ENCODE peak calls at places on chromosomes 12 and 14, in nine cellular contexts. A, U, O, G, T, Q, P, W and Z are unnamed samples.

GRCh38 chr12:11561416-11561815 is 88.1 kb upstream of the ETV6 start:
- DNase-seq in A (no peak), O (no peak), G (no peak), T (no peak), Q (no peak), U (no peak), W (no peak), P (no peak), Z (no peak)

GRCh38 chr12:94207467-94208432 is 59.4 kb downstream of the PLXNC1 start:
- DNase-seq in U (no peak), G (no peak), P (peak; percentile 11), T (peak; percentile 70), A (peak; percentile 61), O (no peak), W (no peak), Q (no peak), Z (no peak)

GRCh38 chr12:22729898-22730443 is 105.0 kb downstream of the ETNK1 start:
- DNase-seq in A (peak; percentile 75), U (no peak), O (no peak), T (no peak), W (no peak), G (no peak), P (no peak), Q (no peak), Z (no peak)

GRCh38 chr12:93572712-93573551 is 457 bp downstream of the SOCS2 start:
- DNase-seq in O (no peak), A (peak; percentile 21), U (no peak), Q (no peak), T (no peak), G (peak; percentile 70), P (no peak), W (no peak), Z (no peak)

GRCh38 chr12:121532503-121533390 is 48.1 kb downstream of the KDM2B start:
- DNase-seq in U (no peak), O (no peak), W (no peak), T (no peak), P (no peak), A (peak; percentile 87), Q (no peak), G (no peak), Z (no peak)

GRCh38 chr14:33282811-33283210 is 344.1 kb downstream of the NPAS3 start:
- DNase-seq in Q (no peak), G (no peak), P (no peak), A (peak; percentile 5), O (no peak), U (no peak), W (no peak), T (no peak), Z (no peak)

GRCh38 chr12:32454075-32454474 is 54.7 kb downstream of the FGD4 start:
- DNase-seq in U (peak; percentile 64), P (no peak), G (no peak), T (no peak), W (no peak), A (peak; percentile 77), Q (no peak), O (no peak), Z (no peak)

GRCh38 chr14:30656190-30656632 is 34.1 kb downstream of the SCFD1 start:
- DNase-seq in P (peak; percentile 9), U (peak; percentile 52), O (peak; percentile 3), W (no peak), G (peak; percentile 13), A (peak; percentile 47), Q (peak; percentile 30), T (no peak), Z (no peak)

GRCh38 chr12:45284096-45284901 is 68.4 kb downstream of the ANO6 start:
- DNase-seq in A (peak; percentile 76), G (peak; percentile 23), T (no peak), O (no peak), P (no peak), Q (no peak), U (peak; percentile 56), W (no peak), Z (no peak)

GRCh38 chr12:78489990-78490389 is 374.6 kb upstream of the SYT1 start:
- DNase-seq in U (no peak), T (no peak), O (no peak), Q (no peak), P (no peak), W (no peak), A (no peak), G (no peak), Z (no peak)

GRCh38 chr12:50188875-50189575 is 21.9 kb upstream of the CERS5 start:
- DNase-seq in A (no peak), O (no peak), P (peak; percentile 16), G (no peak), Q (no peak), W (no peak), T (no peak), U (no peak), Z (no peak)

GRCh38 chr12:105741786-105742566 is 396.8 kb downstream of the NUAK1 start:
- DNase-seq in Q (peak; percentile 81), P (no peak), A (peak; percentile 97), W (no peak), U (peak; percentile 12), O (no peak), G (no peak), T (no peak), Z (no peak)

GRCh38 chr14:23095196-23096108 is at the start of gene C14orf119:
- DNase-seq in P (peak; percentile 99), A (peak; percentile 100), O (no peak), G (peak; percentile 97), Q (no peak), T (peak; percentile 100), U (peak; percentile 100), W (no peak), Z (no peak)

GRCh38 chr14:102445641-102446040 is 63.9 kb downstream of the ANKRD9 start:
- DNase-seq in O (no peak), Q (no peak), P (no peak), W (no peak), T (no peak), G (no peak), U (no peak), A (no peak), Z (no peak)

GRCh38 chr12:115411121-115411520 is 727.1 kb upstream of the TBX3 start:
- DNase-seq in G (peak; percentile 22), P (no peak), A (no peak), Q (no peak), U (no peak), T (no peak), O (no peak), W (no peak), Z (no peak)

GRCh38 chr12:113862570-113863454 is 103.3 kb downstream of the RBM19 start:
- DNase-seq in O (no peak), T (no peak), U (peak; percentile 69), W (no peak), Q (no peak), A (peak; percentile 95), G (no peak), P (no peak), Z (peak; percentile 65)

GRCh38 chr12:113445544-113446176 is 23.5 kb downstream of the SDSL start:
- DNase-seq in U (peak; percentile 35), O (no peak), A (peak; percentile 17), G (no peak), T (peak; percentile 63), W (no peak), Q (no peak), P (no peak), Z (no peak)

GRCh38 chr12:61993734-61994345 is 266.4 kb upstream of the USP15 start:
- DNase-seq in T (no peak), P (no peak), W (no peak), U (peak; percentile 84), G (peak; percentile 38), O (no peak), A (peak; percentile 10), Q (peak; percentile 15), Z (peak; percentile 30)

GRCh38 chr14:100587248-100587762 is at the start of gene BEGAIN:
- DNase-seq in O (no peak), P (no peak), W (no peak), U (no peak), T (no peak), Q (peak; percentile 48), G (peak; percentile 92), A (no peak), Z (no peak)

GRCh38 chr12:13342971-13343370 is 146.4 kb downstream of the EMP1 start:
- DNase-seq in W (no peak), O (no peak), Q (no peak), G (no peak), T (no peak), P (no peak), U (no peak), A (no peak), Z (no peak)

GRCh38 chr14:90531497-90531896 is 134.7 kb downstream of the CALM1 start:
- DNase-seq in W (no peak), O (no peak), A (no peak), G (no peak), U (no peak), P (no peak), T (no peak), Q (no peak), Z (no peak)

GRCh38 chr12:123134755-123135282 is 16.1 kb downstream of the PITPNM2 start:
- DNase-seq in P (no peak), U (no peak), W (no peak), A (no peak), Q (no peak), O (no peak), G (no peak), T (no peak), Z (no peak)

GRCh38 chr14:89992273-89992672 is 36.5 kb downstream of the TDP1 start:
- DNase-seq in U (no peak), P (no peak), W (no peak), A (no peak), T (no peak), G (no peak), Q (no peak), O (no peak), Z (no peak)

GRCh38 chr14:96681826-96682225 is 115.4 kb upstream of the VRK1 start:
- DNase-seq in P (no peak), Q (no peak), U (peak; percentile 12), O (no peak), G (no peak), W (no peak), T (no peak), A (no peak), Z (no peak)